ENCODE peak calls at places on chromosomes 3 and 15, in five cellular contexts. E is cardiac muscle cell, Q is WERI-Rb-1, P is lung, F is adrenal gland. N is an unnamed sample.

GRCh38 chr15:63350178-63350621 is 31.4 kb downstream of the CA12 start:
- DNase-seq in Q (no peak), P (no peak), F (no peak), E (no peak), N (peak)

GRCh38 chr3:16884748-16885587 is at the start of gene PLCL2:
- DNase-seq in E (peak), P (peak), F (peak), Q (peak), N (peak)

GRCh38 chr15:70853855-70854668 is at the start of gene LARP6:
- DNase-seq in E (peak), Q (peak), P (no peak), F (peak), N (peak)

GRCh38 chr3:197854596-197855343 is 63.7 kb downstream of the LRCH3 start:
- DNase-seq in P (no peak), F (no peak), Q (no peak), E (no peak), N (no peak)

GRCh38 chr15:32824777-32825176 is 107.0 kb downstream of the GREM1 start:
- DNase-seq in E (no peak), Q (no peak), P (no peak), F (no peak), N (no peak)

GRCh38 chr15:69143756-69144436 is 16.5 kb upstream of the GLCE start:
- DNase-seq in Q (peak), F (no peak), P (no peak), E (no peak), N (no peak)

GRCh38 chr3:194572944-194573491 is 60.2 kb downstream of the TMEM44 start:
- DNase-seq in Q (no peak), F (no peak), P (no peak), E (no peak), N (no peak)

GRCh38 chr3:4749567-4750002 is 229.7 kb upstream of the BHLHE40 start:
- DNase-seq in F (no peak), P (no peak), E (no peak), Q (no peak), N (no peak)

GRCh38 chr3:172982731-172983364 is 158.2 kb downstream of the SPATA16 start:
- DNase-seq in Q (no peak), P (no peak), F (no peak), E (peak), N (no peak)

GRCh38 chr15:27692438-27692837 is 406.7 kb downstream of the OCA2 start:
- DNase-seq in P (no peak), E (no peak), Q (no peak), F (no peak), N (no peak)

GRCh38 chr3:50817756-50818518 is 143.2 kb downstream of the DOCK3 start:
- DNase-seq in Q (no peak), E (no peak), F (no peak), P (no peak), N (no peak)

GRCh38 chr3:179068779-179069530 is 2.7 kb downstream of the ZMAT3 start:
- DNase-seq in E (peak), F (no peak), P (no peak), Q (peak), N (no peak)

GRCh38 chr3:141835557-141836224 is 40.8 kb upstream of the ATP1B3 start:
- DNase-seq in F (no peak), P (no peak), Q (no peak), E (no peak), N (no peak)

GRCh38 chr3:159418571-159419526 is 569.8 kb upstream of the IL12A start:
- DNase-seq in P (no peak), Q (no peak), F (no peak), E (no peak), N (no peak)
- H3K27ac ChIP-seq in P (no peak), Q (no peak), F (no peak), E (no peak), N (no peak)

GRCh38 chr15:74317820-74318375 is 49.5 kb downstream of the CYP11A1 start:
- DNase-seq in P (peak), F (peak), E (no peak), Q (peak), N (peak)
- H3K27ac ChIP-seq in P (peak), F (no peak), E (no peak), Q (peak), N (peak)

GRCh38 chr3:171745577-171746319 is 64.5 kb downstream of the PLD1 start:
- DNase-seq in Q (no peak), P (no peak), E (no peak), F (no peak), N (no peak)

GRCh38 chr3:171736556-171736955 is 73.7 kb downstream of the PLD1 start:
- DNase-seq in P (no peak), Q (no peak), F (no peak), E (no peak), N (no peak)

GRCh38 chr3:171743327-171744054 is 66.8 kb downstream of the PLD1 start:
- DNase-seq in Q (no peak), E (no peak), F (no peak), P (no peak), N (no peak)

GRCh38 chr3:171744055-171744741 is 66.1 kb downstream of the PLD1 start:
- DNase-seq in Q (no peak), E (no peak), F (no peak), P (no peak), N (no peak)

GRCh38 chr3:171741377-171741776 is 68.9 kb downstream of the PLD1 start:
- DNase-seq in E (no peak), P (no peak), Q (no peak), F (no peak), N (no peak)
- H3K27ac ChIP-seq in E (no peak), P (no peak), Q (no peak), F (no peak), N (no peak)

DNA sequence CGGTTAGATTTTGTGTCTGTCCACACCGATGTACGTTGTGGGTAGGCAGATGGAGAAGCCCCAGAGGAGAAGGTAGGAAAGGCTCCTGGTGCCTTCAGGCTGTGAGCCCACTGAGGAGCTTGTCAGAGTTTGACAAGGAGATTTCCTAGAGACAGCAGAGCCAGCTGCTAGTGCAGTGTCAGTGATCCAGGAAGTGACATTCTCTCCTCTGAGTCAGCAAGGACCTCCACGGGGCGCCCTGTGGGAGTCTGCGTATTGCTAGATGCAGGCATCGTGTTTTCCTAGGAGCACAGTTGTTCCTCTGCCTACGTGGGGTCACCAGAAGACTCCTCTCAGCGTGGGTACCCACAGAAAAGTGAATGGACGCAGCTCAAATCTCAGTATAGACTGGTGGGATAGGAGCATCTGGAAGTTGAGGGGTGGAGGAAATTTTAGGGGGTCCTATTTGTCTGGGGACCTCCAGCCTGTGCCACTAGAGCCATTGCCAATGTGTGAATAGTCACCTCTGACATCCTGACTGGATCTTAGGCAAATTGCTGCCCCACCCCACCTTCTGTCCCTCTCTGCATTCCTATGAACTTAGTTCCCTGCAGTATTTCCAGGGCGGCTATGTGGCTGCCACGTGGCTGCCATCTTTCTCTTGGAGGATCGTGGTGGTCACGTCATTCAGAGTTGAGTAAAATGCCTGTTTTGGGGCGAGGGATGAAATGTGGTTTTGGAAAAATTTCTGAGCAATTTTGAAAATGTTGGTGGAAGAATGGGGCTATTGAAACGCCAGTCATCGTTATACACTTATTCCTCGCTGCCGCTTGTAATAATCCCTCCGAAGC is 84.8 kb upstream of the KLHL25 start:
- DNase-seq in F (no peak), Q (peak), P (no peak), E (no peak), N (no peak)
- H3K27ac ChIP-seq in F (no peak), Q (no peak), P (no peak), E (no peak), N (no peak)

GRCh38 chr15:89693696-89694095 is 3.1 kb downstream of the WDR93 start:
- DNase-seq in E (no peak), F (no peak), Q (no peak), P (no peak), N (no peak)

GRCh38 chr15:89686522-89686921 is 4.0 kb downstream of the PEX11A start:
- DNase-seq in P (no peak), Q (no peak), E (no peak), F (no peak), N (no peak)

GRCh38 chr15:89695198-89695597 is 4.6 kb downstream of the WDR93 start:
- DNase-seq in F (no peak), Q (no peak), E (no peak), P (no peak), N (no peak)

GRCh38 chr15:89685995-89686394 is 4.6 kb downstream of the PEX11A start:
- DNase-seq in F (no peak), Q (no peak), E (no peak), P (no peak), N (no peak)

GRCh38 chr15:89690276-89691218 is at the start of the genes PEX11A and WDR93:
- DNase-seq in F (peak), P (peak), E (peak), Q (peak), N (peak)
- H3K27ac ChIP-seq in F (no peak), P (peak), E (no peak), Q (peak), N (peak)

DNA sequence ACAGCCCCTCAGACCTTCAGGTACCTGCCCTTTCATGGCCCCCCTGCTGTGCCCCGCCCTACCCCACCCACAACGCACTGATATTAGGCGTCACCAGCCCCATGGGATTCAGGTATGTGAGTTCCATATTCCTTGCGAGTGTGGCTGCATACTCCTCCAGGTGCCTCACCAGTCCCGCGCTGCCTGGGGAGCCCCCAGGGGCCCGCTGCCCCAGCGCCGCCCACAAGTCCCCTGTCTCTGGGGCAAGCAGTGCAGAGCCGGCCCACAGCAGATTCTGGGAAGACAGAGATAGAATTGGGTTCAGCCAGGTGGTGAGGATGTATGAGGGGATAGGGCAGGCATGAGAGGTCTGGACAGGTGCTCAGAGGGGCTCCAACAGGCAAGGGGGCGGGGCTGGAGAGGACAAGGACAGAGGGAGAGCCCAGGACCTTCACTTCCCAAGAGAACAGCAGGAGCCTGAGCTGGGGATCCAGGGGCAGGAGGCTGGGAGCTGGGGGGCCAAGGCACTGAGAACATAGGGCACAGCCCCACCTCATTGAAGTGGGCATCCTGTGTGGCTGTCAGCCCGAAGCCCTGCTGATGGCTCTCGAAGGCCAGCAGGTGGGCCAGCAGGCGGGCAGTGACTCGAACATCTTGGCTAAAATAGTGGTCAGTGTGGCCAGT is 13.1 kb upstream of the SLC26A6 start:
- DNase-seq in P (no peak), E (no peak), F (no peak), Q (no peak), N (no peak)
- H3K27ac ChIP-seq in P (no peak), E (no peak), F (no peak), Q (no peak), N (no peak)

N was measured in right cardiac atrium.